ENCODE peak calls at places on chromosomes 1 and 21, in four cellular contexts. One of them, this sample, is unnamed.

GRCh38 chr1:21325731-21326387 is 35.6 kb upstream of the ECE1 start:
- DNase-seq in T-helper 2 cell: no peak
- DNase-seq in KG1: no peak
- DNase-seq in NAMALWA: no peak
- DNase-seq in this sample: no peak

GRCh38 chr1:58183286-58183685 is 363.2 kb downstream of the OMA1 start:
- DNase-seq in NAMALWA: no peak
- DNase-seq in T-helper 2 cell: no peak
- DNase-seq in KG1: no peak
- DNase-seq in this sample: no peak

GRCh38 chr1:25462732-25463131 is 32.0 kb downstream of the MACO1 start:
- DNase-seq in NAMALWA: no peak
- DNase-seq in T-helper 2 cell: no peak
- DNase-seq in KG1: no peak
- DNase-seq in this sample: no peak

GRCh38 chr1:176754663-176755062 is 291.7 kb downstream of the PAPPA2 start:
- DNase-seq in KG1: no peak
- DNase-seq in NAMALWA: no peak
- DNase-seq in T-helper 2 cell: no peak
- DNase-seq in this sample: no peak

GRCh38 chr1:54355931-54356679 is 50.1 kb downstream of the SSBP3 start:
- DNase-seq in NAMALWA: no peak
- DNase-seq in T-helper 2 cell: no peak
- DNase-seq in KG1: no peak
- DNase-seq in this sample: peak

GRCh38 chr1:234998174-234998741 is 130.4 kb downstream of the TOMM20 start:
- DNase-seq in NAMALWA: no peak
- DNase-seq in KG1: no peak
- DNase-seq in T-helper 2 cell: no peak
- DNase-seq in this sample: no peak

GRCh38 chr1:243473281-243474210 is 217.7 kb downstream of the SDCCAG8 start:
- DNase-seq in NAMALWA: no peak
- DNase-seq in T-helper 2 cell: no peak
- DNase-seq in KG1: no peak
- DNase-seq in this sample: no peak

GRCh38 chr1:59477286-59477685 is 180.4 kb downstream of the FGGY start:
- DNase-seq in T-helper 2 cell: no peak
- DNase-seq in KG1: no peak
- DNase-seq in NAMALWA: no peak
- DNase-seq in this sample: no peak

GRCh38 chr21:45405271-45405818 is 380 bp downstream of the COL18A1 start:
- DNase-seq in NAMALWA: no peak
- DNase-seq in KG1: no peak
- DNase-seq in T-helper 2 cell: no peak
- DNase-seq in this sample: no peak

GRCh38 chr21:34912022-34912933 is 136.8 kb downstream of the RUNX1 start:
- DNase-seq in T-helper 2 cell: no peak
- DNase-seq in KG1: no peak
- DNase-seq in NAMALWA: no peak
- DNase-seq in this sample: peak

GRCh38 chr1:221286399-221286798 is 407.2 kb downstream of the HLX start:
- DNase-seq in NAMALWA: no peak
- DNase-seq in T-helper 2 cell: no peak
- DNase-seq in KG1: no peak
- DNase-seq in this sample: no peak

GRCh38 chr1:158180741-158181576 is at the start of gene CD1D:
- DNase-seq in T-helper 2 cell: no peak
- DNase-seq in NAMALWA: peak
- DNase-seq in KG1: no peak
- DNase-seq in this sample: peak

GRCh38 chr1:226993676-226994356 is 53.7 kb downstream of the COQ8A start:
- DNase-seq in T-helper 2 cell: no peak
- DNase-seq in KG1: no peak
- DNase-seq in NAMALWA: no peak
- DNase-seq in this sample: no peak

GRCh38 chr21:29078884-29079765 is 5.7 kb upstream of the CCT8 start:
- DNase-seq in T-helper 2 cell: no peak
- DNase-seq in NAMALWA: peak
- DNase-seq in KG1: peak
- DNase-seq in this sample: peak

GRCh38 chr1:115214098-115214497 is 124.0 kb downstream of the NGF start:
- DNase-seq in T-helper 2 cell: no peak
- DNase-seq in KG1: no peak
- DNase-seq in NAMALWA: no peak
- DNase-seq in this sample: no peak

GRCh38 chr1:229815076-229815475 is 189.0 kb downstream of the URB2 start:
- DNase-seq in KG1: no peak
- DNase-seq in T-helper 2 cell: no peak
- DNase-seq in NAMALWA: no peak
- DNase-seq in this sample: no peak

GRCh38 chr1:202241376-202242079 is 47.9 kb downstream of the LGR6 start:
- DNase-seq in NAMALWA: no peak
- DNase-seq in KG1: no peak
- DNase-seq in T-helper 2 cell: no peak
- DNase-seq in this sample: no peak

GRCh38 chr1:52364235-52364839 is 1.7 kb downstream of the CC2D1B start:
- DNase-seq in NAMALWA: peak
- DNase-seq in T-helper 2 cell: no peak
- DNase-seq in KG1: no peak
- DNase-seq in this sample: no peak

GRCh38 chr1:181128592-181129497 is 40.3 kb downstream of the IER5 start:
- DNase-seq in T-helper 2 cell: no peak
- DNase-seq in KG1: no peak
- DNase-seq in NAMALWA: peak
- DNase-seq in this sample: peak

GRCh38 chr1:21152423-21153100 is 24.1 kb downstream of the EIF4G3 start:
- DNase-seq in T-helper 2 cell: no peak
- DNase-seq in NAMALWA: no peak
- DNase-seq in KG1: no peak
- DNase-seq in this sample: no peak

GRCh38 chr21:45747802-45748445 is 104.4 kb downstream of the PCBP3 start:
- DNase-seq in NAMALWA: no peak
- DNase-seq in KG1: no peak
- DNase-seq in T-helper 2 cell: no peak
- DNase-seq in this sample: no peak

GRCh38 chr1:55504306-55504706 is 289.1 kb upstream of the USP24 start:
- DNase-seq in T-helper 2 cell: no peak
- DNase-seq in NAMALWA: no peak
- DNase-seq in KG1: no peak
- DNase-seq in this sample: no peak

GRCh38 chr1:63991685-63992084 is 211.7 kb upstream of the UBE2U start:
- DNase-seq in KG1: no peak
- DNase-seq in NAMALWA: no peak
- DNase-seq in T-helper 2 cell: no peak
- DNase-seq in this sample: no peak

GRCh38 chr1:12040457-12041051 is 21.3 kb downstream of the MIIP start:
- DNase-seq in NAMALWA: peak
- DNase-seq in T-helper 2 cell: no peak
- DNase-seq in KG1: no peak
- DNase-seq in this sample: no peak

GRCh38 chr1:234535763-234536515 is 57.0 kb upstream of the TARBP1 start:
- DNase-seq in T-helper 2 cell: no peak
- DNase-seq in NAMALWA: no peak
- DNase-seq in KG1: no peak
- DNase-seq in this sample: no peak